ENCODE peak calls at places on chromosomes 5 and 9, in ten cellular contexts. K, C, J, N, W, U, Q, Z, I and D are unnamed samples.

GRCh38 chr9:1726993-1727759 is 288.0 kb upstream of the SMARCA2 start:
- DNase-seq in K (no peak), C (no peak), J (peak), N (no peak), W (no peak), U (no peak), Q (no peak), Z (peak), I (no peak), D (no peak)

GRCh38 chr5:102223542-102224444 is 72.3 kb downstream of the SLCO4C1 start:
- DNase-seq in K (no peak), C (peak), J (no peak), N (no peak), W (peak), U (no peak), Q (no peak), Z (peak), I (peak), D (peak)

GRCh38 chr5:1374680-1375055 is 29.8 kb upstream of the CLPTM1L start:
- DNase-seq in K (no peak), C (peak), J (no peak), N (no peak), W (peak), U (no peak), Q (no peak), Z (no peak), I (no peak), D (no peak)

GRCh38 chr5:122311888-122312669 is at the start of gene SNCAIP:
- DNase-seq in K (peak), C (peak), J (no peak), N (peak), W (peak), U (no peak), Q (no peak), Z (peak), I (no peak), D (peak)

GRCh38 chr5:83069406-83069805 is 7.8 kb downstream of the TMEM167A start:
- DNase-seq in K (no peak), C (no peak), J (no peak), N (no peak), W (peak), U (no peak), Q (no peak), Z (no peak), I (no peak), D (no peak)

GRCh38 chr9:2764371-2764770 is 47.1 kb downstream of the KCNV2 start:
- DNase-seq in K (no peak), C (no peak), J (peak), N (peak), W (no peak), U (no peak), Q (no peak), Z (no peak), I (no peak), D (no peak)

GRCh38 chr5:9787813-9788600 is 157.9 kb upstream of the TAS2R1 start:
- DNase-seq in K (no peak), C (no peak), J (no peak), N (no peak), W (peak), U (no peak), Q (no peak), Z (no peak), I (no peak), D (no peak)

GRCh38 chr9:124766815-124767554 is 4.1 kb downstream of the NR6A1 start:
- DNase-seq in K (no peak), C (no peak), J (no peak), N (no peak), W (no peak), U (no peak), Q (no peak), Z (no peak), I (no peak), D (no peak)

GRCh38 chr9:121995997-121996396 is 97.1 kb downstream of the TTLL11 start:
- DNase-seq in K (peak), C (no peak), J (no peak), N (no peak), W (no peak), U (no peak), Q (no peak), Z (no peak), I (no peak), D (no peak)

GRCh38 chr5:124662261-124662781 is 84.1 kb downstream of the ZNF608 start:
- DNase-seq in K (no peak), C (no peak), J (no peak), N (no peak), W (no peak), U (no peak), Q (no peak), Z (peak), I (no peak), D (peak)

GRCh38 chr5:10279925-10280720 is 27.6 kb downstream of the CMBL start:
- DNase-seq in K (peak), C (no peak), J (no peak), N (no peak), W (no peak), U (no peak), Q (no peak), Z (no peak), I (no peak), D (no peak)

GRCh38 chr5:148395031-148395430 is 11.3 kb downstream of the FBXO38 start:
- DNase-seq in K (no peak), C (no peak), J (no peak), N (no peak), W (no peak), U (no peak), Q (no peak), Z (no peak), I (no peak), D (no peak)

GRCh38 chr9:135136991-135137390 is 49.5 kb downstream of the OLFM1 start:
- DNase-seq in K (no peak), C (no peak), J (no peak), N (no peak), W (no peak), U (no peak), Q (no peak), Z (no peak), I (no peak), D (peak)

GRCh38 chr9:8262625-8263622 is 463.3 kb upstream of the DMAC1 start:
- DNase-seq in K (no peak), C (peak), J (no peak), N (no peak), W (no peak), U (no peak), Q (no peak), Z (no peak), I (no peak), D (no peak)

GRCh38 chr5:79588645-79589044 is 23.6 kb upstream of the TENT2 start:
- DNase-seq in K (no peak), C (no peak), J (peak), N (no peak), W (no peak), U (no peak), Q (no peak), Z (no peak), I (no peak), D (no peak)

GRCh38 chr5:124195416-124195815 is 551.0 kb downstream of the ZNF608 start:
- DNase-seq in K (no peak), C (no peak), J (no peak), N (no peak), W (no peak), U (no peak), Q (no peak), Z (no peak), I (no peak), D (no peak)

GRCh38 chr9:94922691-94923107 is 196.2 kb downstream of the AOPEP start:
- DNase-seq in K (no peak), C (peak), J (no peak), N (no peak), W (peak), U (no peak), Q (no peak), Z (no peak), I (no peak), D (no peak)

GRCh38 chr5:147396070-147396469 is 113.8 kb downstream of the DPYSL3 start:
- DNase-seq in K (no peak), C (peak), J (no peak), N (no peak), W (no peak), U (no peak), Q (no peak), Z (no peak), I (no peak), D (no peak)

GRCh38 chr9:91802391-91802790 is 147.6 kb downstream of the ROR2 start:
- DNase-seq in K (peak), C (peak), J (no peak), N (no peak), W (peak), U (no peak), Q (no peak), Z (no peak), I (no peak), D (no peak)

GRCh38 chr5:38112930-38113329 is 145.4 kb upstream of the EGFLAM start:
- DNase-seq in K (no peak), C (no peak), J (no peak), N (no peak), W (no peak), U (no peak), Q (no peak), Z (no peak), I (no peak), D (no peak)